ENCODE peak calls at places on chromosomes 5 and 9, in six cellular contexts. F, U, H, L, O and J are unnamed samples.

GRCh38 chr9:70053864-70054263 is 10.2 kb downstream of the MAMDC2 start:
- DNase-seq in O (peak), H (no peak), L (no peak), F (no peak), U (no peak), J (no peak)

GRCh38 chr9:94591876-94592275 is 1.7 kb downstream of the FBP2 start:
- DNase-seq in L (no peak), U (peak), H (no peak), F (no peak), O (no peak), J (no peak)

GRCh38 chr9:134642385-134643181 is 980 bp downstream of the COL5A1 start:
- DNase-seq in H (peak), F (peak), O (no peak), U (peak), L (peak), J (no peak)

GRCh38 chr9:121048618-121049017 is 1.5 kb downstream of the C5 start:
- DNase-seq in U (no peak), O (no peak), F (no peak), L (peak), H (no peak), J (no peak)

GRCh38 chr9:112091805-112092204 is 83.3 kb downstream of the SUSD1 start:
- DNase-seq in U (no peak), H (no peak), L (peak), O (no peak), F (no peak), J (peak)

GRCh38 chr9:89421595-89421994 is 76.3 kb downstream of the SEMA4D start:
- DNase-seq in L (peak), O (no peak), U (no peak), F (no peak), H (no peak), J (no peak)

GRCh38 chr9:24434183-24434582 is 111.5 kb downstream of the IZUMO3 start:
- DNase-seq in U (no peak), O (no peak), F (no peak), L (no peak), H (no peak), J (no peak)

GRCh38 chr5:91219803-91220371 is 163.2 kb downstream of the ARRDC3 start:
- DNase-seq in U (no peak), L (peak), O (peak), H (no peak), F (no peak), J (peak)

GRCh38 chr9:137968235-137968634 is 90.7 kb downstream of the CACNA1B start:
- DNase-seq in H (no peak), F (no peak), U (peak), O (no peak), L (no peak), J (no peak)

GRCh38 chr9:26043431-26043830 is 365.2 kb upstream of the TUSC1 start:
- DNase-seq in U (no peak), L (no peak), F (no peak), H (no peak), O (no peak), J (no peak)

GRCh38 chr5:179176166-179176565 is 116.0 kb downstream of the ZNF354C start:
- DNase-seq in O (no peak), L (no peak), F (no peak), U (no peak), H (peak), J (no peak)

GRCh38 chr9:133276923-133277322 is 1.9 kb upstream of the ABO start:
- DNase-seq in L (no peak), U (peak), H (no peak), F (no peak), O (no peak), J (no peak)

GRCh38 chr5:176536132-176536901 is 885 bp downstream of the RNF44 start:
- DNase-seq in F (peak), L (peak), H (peak), U (peak), O (no peak), J (peak)

GRCh38 chr5:132274050-132274869 is 16.8 kb downstream of the PDLIM4 start:
- DNase-seq in L (no peak), F (no peak), U (peak), H (no peak), O (no peak), J (no peak)

GRCh38 chr5:60597570-60597969 is 102.4 kb downstream of the DEPDC1B start:
- DNase-seq in H (no peak), L (no peak), U (no peak), F (no peak), O (no peak), J (peak)

GRCh38 chr9:101736723-101737122 is 1.7 kb downstream of the GRIN3A start:
- DNase-seq in F (no peak), H (peak), L (no peak), U (no peak), O (no peak), J (no peak)

GRCh38 chr5:180669661-180670060 is 20.3 kb upstream of the FLT4 start:
- DNase-seq in U (peak), H (no peak), L (no peak), F (no peak), O (no peak), J (peak)

GRCh38 chr5:110112355-110112754 is 422.6 kb downstream of the MAN2A1 start:
- DNase-seq in U (no peak), L (no peak), O (no peak), F (no peak), H (no peak), J (no peak)

GRCh38 chr5:105428461-105429129 is 1866.0 kb upstream of the NUDT12 start:
- DNase-seq in O (no peak), F (no peak), U (no peak), L (no peak), H (no peak), J (no peak)

GRCh38 chr5:97545856-97546570 is 363.0 kb upstream of the RIOK2 start:
- DNase-seq in H (no peak), O (no peak), U (no peak), F (no peak), L (peak), J (no peak)

GRCh38 chr5:127029513-127030258 is 672 bp downstream of the MARCHF3 start:
- DNase-seq in O (peak), H (peak), F (peak), U (peak), L (peak), J (peak)

GRCh38 chr5:78605611-78606010 is 43.0 kb downstream of the LHFPL2 start:
- DNase-seq in O (no peak), H (no peak), U (no peak), F (no peak), L (no peak), J (no peak)

GRCh38 chr9:126860757-126861466 is 473 bp downstream of the ZBTB34 start:
- DNase-seq in L (no peak), U (no peak), O (no peak), F (no peak), H (peak), J (peak)

GRCh38 chr5:54083245-54083644 is 227.1 kb downstream of the ARL15 start:
- DNase-seq in L (no peak), O (no peak), H (no peak), F (no peak), U (no peak), J (no peak)

GRCh38 chr5:99441235-99441634 is 512.4 kb upstream of the CHD1 start:
- DNase-seq in H (no peak), U (no peak), L (no peak), O (no peak), F (no peak), J (no peak)

GRCh38 chr9:108743901-108744371 is 111.8 kb downstream of the ACTL7B start:
- DNase-seq in U (no peak), F (no peak), O (no peak), H (no peak), L (no peak), J (no peak)

GRCh38 chr5:28779161-28779754 is 1740.9 kb upstream of the CDH9 start:
- DNase-seq in U (no peak), L (no peak), H (no peak), F (no peak), O (no peak), J (peak)

GRCh38 chr9:137694962-137695875 is 76.4 kb downstream of the EHMT1 start:
- DNase-seq in O (no peak), H (peak), L (no peak), F (no peak), U (no peak), J (peak)

GRCh38 chr5:61450170-61450815 is 118.2 kb downstream of the ZSWIM6 start:
- DNase-seq in O (peak), F (no peak), L (peak), H (no peak), U (no peak), J (no peak)

GRCh38 chr9:113484258-113484730 is 20.8 kb downstream of the RGS3 start:
- DNase-seq in F (peak), O (no peak), L (peak), H (no peak), U (peak), J (no peak)

GRCh38 chr5:33556330-33557328 is 115.9 kb downstream of the TARS1 start:
- DNase-seq in O (no peak), L (no peak), U (no peak), H (no peak), F (no peak), J (no peak)

GRCh38 chr5:143205386-143205785 is 198.1 kb downstream of the NR3C1 start:
- DNase-seq in L (peak), F (no peak), U (no peak), O (no peak), H (no peak), J (no peak)
- TF ChIP-seq POLR2A in L (no peak), F (no peak), U (no peak), O (no peak), H (no peak), J (no peak)

DNA sequence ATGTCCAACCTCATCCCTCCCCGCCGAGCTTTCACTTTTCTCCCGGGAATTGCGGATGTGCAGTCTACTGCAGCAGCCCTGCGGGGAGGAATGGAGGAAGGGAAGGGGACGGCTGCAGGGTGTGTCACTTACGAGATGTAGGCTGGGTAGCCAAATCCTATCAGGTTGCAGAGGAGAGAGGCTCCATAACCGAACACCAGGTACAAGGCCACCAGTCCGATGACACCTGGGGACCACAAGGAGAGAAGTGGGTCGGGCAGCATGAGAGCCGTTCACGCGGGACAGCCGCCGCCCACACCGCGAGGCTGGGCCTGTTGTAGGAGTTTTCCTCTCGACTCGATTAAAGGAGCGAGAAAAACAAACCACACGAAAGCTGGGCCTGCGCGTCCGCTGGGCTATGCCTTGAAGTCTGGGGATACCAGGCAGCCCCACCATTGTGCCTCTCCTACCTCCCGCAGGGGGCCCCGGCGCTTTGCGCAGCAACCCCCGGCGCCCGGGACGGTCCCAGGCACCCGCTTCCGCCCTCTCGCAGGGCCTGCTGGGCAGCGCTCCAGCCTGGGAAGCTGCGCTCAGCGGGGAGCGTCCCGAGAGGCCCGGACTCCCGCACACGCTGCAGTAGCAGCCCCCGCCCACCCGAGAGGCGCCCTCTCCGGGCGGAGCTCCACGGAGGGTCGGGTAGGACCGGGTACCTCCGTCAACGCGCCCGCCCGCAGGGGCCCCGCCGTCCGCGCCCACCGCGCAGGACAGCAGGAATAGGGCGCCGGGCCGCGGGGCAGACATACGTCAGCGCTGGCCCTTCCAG is 795 bp downstream of the REEP5 start:
- DNase-seq in U (peak), L (peak), F (peak), O (peak), H (peak), J (peak)
- TF ChIP-seq POLR2A in U (no peak), L (peak), F (no peak), O (no peak), H (peak), J (no peak)

GRCh38 chr5:17154211-17154996 is 63.0 kb upstream of the BASP1 start:
- DNase-seq in H (no peak), F (no peak), L (peak), O (no peak), U (no peak), J (no peak)

GRCh38 chr5:17156463-17156862 is 61.0 kb upstream of the BASP1 start:
- DNase-seq in H (no peak), F (no peak), O (no peak), L (peak), U (no peak), J (no peak)

GRCh38 chr5:17157294-17157693 is 60.1 kb upstream of the BASP1 start:
- DNase-seq in F (no peak), L (peak), U (no peak), H (no peak), O (no peak), J (no peak)

GRCh38 chr5:17161669-17162068 is 55.8 kb upstream of the BASP1 start:
- DNase-seq in O (no peak), F (no peak), L (no peak), U (no peak), H (no peak), J (no peak)

GRCh38 chr5:17157916-17158529 is 59.4 kb upstream of the BASP1 start:
- DNase-seq in O (no peak), U (no peak), H (no peak), L (peak), F (no peak), J (no peak)
- TF ChIP-seq POLR2A in O (no peak), U (no peak), H (no peak), L (no peak), F (no peak), J (no peak)

GRCh38 chr9:136644593-136645342 is 17.9 kb upstream of the EGFL7 start:
- DNase-seq in O (peak), L (peak), H (peak), U (peak), F (peak), J (peak)
- TF ChIP-seq POLR2A in O (no peak), L (no peak), H (no peak), U (no peak), F (no peak), J (no peak)

DNA sequence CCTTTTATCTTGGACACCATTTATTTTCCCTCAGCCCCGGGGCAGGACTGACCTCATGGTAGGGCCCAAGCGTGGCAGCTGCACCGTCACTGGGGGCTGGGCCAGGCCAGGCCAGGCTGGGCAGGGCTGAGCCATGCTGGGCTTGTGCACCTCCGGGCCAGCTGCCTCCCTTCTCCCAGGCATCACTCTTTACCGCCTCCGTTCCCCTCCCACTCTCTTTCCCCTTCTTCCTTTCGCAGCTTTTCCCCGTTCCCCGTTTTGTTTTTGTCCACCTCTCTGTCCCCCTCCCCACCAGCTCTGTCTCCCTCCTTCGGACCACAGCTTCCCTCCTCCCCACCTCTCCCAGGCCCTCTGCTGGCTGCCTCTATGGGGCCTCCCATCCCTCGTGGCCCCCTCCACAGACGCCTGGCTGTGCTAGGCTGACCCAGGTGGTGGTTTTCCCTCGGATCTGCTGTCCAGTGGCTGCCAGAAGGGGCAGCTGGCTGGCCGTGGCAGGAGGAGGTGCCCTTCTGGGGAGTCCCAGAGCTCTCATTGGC is 17.9 kb downstream of the FGF18 start:
- DNase-seq in H (no peak), L (no peak), U (no peak), F (no peak), O (no peak), J (no peak)
- TF ChIP-seq POLR2A in H (no peak), L (no peak), U (no peak), F (no peak), O (no peak), J (no peak)